ENCODE peak calls at places on chromosomes 2 and 18, in eight cellular contexts. D is IMR-90, O is K562, W is H1, J is HepG2, B is A549, Z is GM12878, U is SK-N-SH. X is an unnamed sample.

GRCh38 chr2:19664651-19665050 is 237.1 kb downstream of the TTC32 start:
- DNase-seq in D (no peak), O (no peak), W (no peak), J (no peak), B (no peak), Z (no peak), U (no peak), X (no peak)

GRCh38 chr2:30030361-30030760 is 109.0 kb upstream of the ALK start:
- DNase-seq in D (no peak), O (no peak), W (no peak), J (no peak), B (no peak), Z (no peak), U (no peak), X (no peak)

GRCh38 chr2:12453731-12454130 is 263.0 kb upstream of the TRIB2 start:
- DNase-seq in D (no peak), O (no peak), W (no peak), J (no peak), B (no peak), Z (no peak), U (no peak), X (no peak)

GRCh38 chr2:119260636-119261497 is 37.2 kb downstream of the STEAP3 start:
- DNase-seq in D (peak), O (no peak), W (no peak), J (no peak), B (no peak), Z (no peak), U (no peak), X (no peak)

GRCh38 chr2:171688129-171688465 is 828 bp downstream of the DYNC1I2 start:
- DNase-seq in D (peak), O (peak), W (no peak), J (no peak), B (peak), Z (no peak), U (no peak), X (no peak)

GRCh38 chr2:233531880-233532458 is 34.6 kb downstream of the USP40 start:
- DNase-seq in D (no peak), O (no peak), W (no peak), J (no peak), B (no peak), Z (no peak), U (no peak), X (peak)

GRCh38 chr2:213108308-213108707 is 43.1 kb downstream of the IKZF2 start:
- DNase-seq in D (no peak), O (no peak), W (no peak), J (no peak), B (no peak), Z (no peak), U (no peak), X (no peak)

GRCh38 chr18:48321121-48321520 is 88.1 kb downstream of the ZBTB7C start:
- DNase-seq in D (no peak), O (no peak), W (no peak), J (no peak), B (no peak), Z (no peak), U (no peak), X (no peak)

GRCh38 chr2:156333274-156333950 is 891 bp upstream of the NR4A2 start:
- DNase-seq in D (no peak), O (peak), W (no peak), J (no peak), B (no peak), Z (no peak), U (no peak), X (no peak)

GRCh38 chr2:12463189-12463588 is 253.5 kb upstream of the TRIB2 start:
- DNase-seq in D (no peak), O (no peak), W (no peak), J (no peak), B (no peak), Z (no peak), U (no peak), X (no peak)

GRCh38 chr18:27363918-27364317 is 178.8 kb upstream of the CHST9 start:
- DNase-seq in D (no peak), O (no peak), W (no peak), J (peak), B (no peak), Z (no peak), U (peak), X (no peak)
- TF ChIP-seq USF2 in D (no peak), O (no peak), W (no peak), J (no peak), B (no peak), Z (no peak), U (no peak), X (no peak)

DNA sequence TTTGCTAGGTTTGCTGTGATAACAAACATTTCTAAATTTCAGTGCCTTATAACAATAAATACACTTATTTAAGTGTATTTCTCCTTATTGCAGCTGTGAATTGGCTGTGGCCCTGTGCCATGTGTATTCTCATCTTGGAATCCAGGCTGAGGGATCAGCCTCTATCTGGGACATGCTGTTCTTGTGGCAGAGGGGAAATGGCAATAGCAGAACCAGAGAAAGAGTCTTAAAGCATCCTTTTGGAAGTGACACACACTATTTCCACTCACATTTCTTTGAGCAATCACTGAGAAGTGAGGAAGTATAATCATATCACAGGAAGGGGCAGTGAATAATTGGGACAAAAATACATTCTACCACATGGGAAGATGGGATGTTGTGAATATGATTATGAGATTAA is 66.2 kb upstream of the PROKR1 start:
- DNase-seq in D (peak), O (no peak), W (no peak), J (no peak), B (no peak), Z (no peak), U (no peak), X (no peak)
- TF ChIP-seq USF2 in D (no peak), O (no peak), W (no peak), J (no peak), B (no peak), Z (no peak), U (no peak), X (no peak)

GRCh38 chr2:175373001-175373727 is 191.7 kb upstream of the ATP5MC3 start:
- DNase-seq in D (peak), O (no peak), W (no peak), J (peak), B (no peak), Z (no peak), U (no peak), X (no peak)
- TF ChIP-seq USF2 in D (no peak), O (no peak), W (no peak), J (no peak), B (no peak), Z (no peak), U (no peak), X (no peak)

GRCh38 chr2:75607988-75608683 is 38.4 kb upstream of the MRPL19 start:
- DNase-seq in D (no peak), O (no peak), W (no peak), J (peak), B (no peak), Z (no peak), U (no peak), X (no peak)

GRCh38 chr2:75610671-75611070 is 35.9 kb upstream of the MRPL19 start:
- DNase-seq in D (no peak), O (no peak), W (no peak), J (no peak), B (no peak), Z (no peak), U (no peak), X (no peak)

GRCh38 chr2:75608684-75609333 is 37.8 kb upstream of the MRPL19 start:
- DNase-seq in D (peak), O (peak), W (peak), J (peak), B (peak), Z (no peak), U (peak), X (peak)

GRCh38 chr2:75609334-75609689 is 37.3 kb upstream of the MRPL19 start:
- DNase-seq in D (no peak), O (no peak), W (no peak), J (no peak), B (no peak), Z (no peak), U (no peak), X (no peak)

DNA sequence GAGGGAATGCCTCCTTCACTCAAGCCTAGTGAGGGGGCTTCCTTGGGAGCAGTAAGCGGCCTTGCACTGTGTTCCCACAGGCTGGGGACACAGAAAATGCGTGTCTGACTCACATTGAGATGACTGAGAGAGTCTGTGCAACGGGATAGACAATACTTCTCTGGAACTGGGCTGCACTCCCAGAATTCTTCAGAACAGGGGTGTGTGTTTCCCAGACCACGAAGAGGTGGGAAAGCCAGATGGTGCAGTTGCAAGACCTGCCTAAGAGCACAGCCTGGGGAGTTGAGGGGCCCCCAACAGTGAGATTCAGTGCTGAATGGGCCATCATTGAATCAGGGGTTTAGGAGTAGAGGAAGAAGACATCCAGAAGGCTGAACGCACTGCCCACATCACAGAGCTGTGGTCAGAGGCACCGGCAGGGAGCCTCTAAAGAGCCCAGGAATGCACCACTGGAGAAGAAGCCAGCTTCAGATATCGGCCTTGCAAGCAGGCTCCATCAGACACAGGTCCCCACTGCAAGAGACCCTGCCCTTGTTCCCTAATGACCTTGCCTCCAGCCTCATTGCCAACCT is 36.6 kb upstream of the MRPL19 start:
- DNase-seq in D (peak), O (no peak), W (no peak), J (no peak), B (no peak), Z (no peak), U (no peak), X (no peak)
- TF ChIP-seq USF2 in D (no peak), O (no peak), W (no peak), J (no peak), B (no peak), Z (no peak), U (no peak), X (no peak)

X was measured in WTC11.